ENCODE peak calls at places on chromosomes 7 and 10, in ten cellular contexts. E, F, C, V, D, S, R, Y, G and J are unnamed samples.

GRCh38 chr10:126867567-126868365 is 37.5 kb upstream of the DOCK1 start:
- DNase-seq in F (no peak), E (peak), D (no peak), Y (no peak), G (no peak), R (no peak), V (no peak), C (no peak), S (no peak), J (peak)

GRCh38 chr7:42672339-42672990 is 239.4 kb downstream of the C7orf25 start:
- DNase-seq in C (no peak), Y (no peak), F (no peak), D (no peak), V (no peak), R (no peak), S (no peak), E (no peak), G (no peak), J (no peak)

GRCh38 chr7:117124585-117125220 is 171.4 kb downstream of the ST7 start:
- DNase-seq in C (peak), Y (peak), G (peak), F (peak), D (peak), V (peak), S (peak), E (peak), R (peak), J (peak)

GRCh38 chr7:23687011-23687410 is 7.0 kb downstream of the FAM221A start:
- DNase-seq in G (peak), R (no peak), Y (peak), S (no peak), E (no peak), C (no peak), D (no peak), V (no peak), F (no peak), J (peak)

GRCh38 chr10:124266468-124267230 is 152.1 kb downstream of the OAT start:
- DNase-seq in V (no peak), C (no peak), G (no peak), R (no peak), D (no peak), F (peak), S (no peak), Y (no peak), E (no peak), J (peak)

GRCh38 chr7:36297364-36298009 is 92.2 kb upstream of the ANLN start:
- DNase-seq in V (no peak), F (no peak), Y (no peak), R (no peak), S (no peak), C (no peak), E (no peak), D (no peak), G (no peak), J (no peak)

GRCh38 chr7:2232766-2233520 is at the start of gene MAD1L1:
- DNase-seq in V (peak), E (peak), F (peak), G (peak), D (peak), R (peak), C (peak), S (peak), Y (peak), J (peak)

GRCh38 chr10:61904711-61905445 is 3.4 kb downstream of the ARID5B start:
- DNase-seq in G (no peak), Y (no peak), R (peak), F (no peak), D (peak), E (peak), V (no peak), S (no peak), C (peak), J (peak)

DNA sequence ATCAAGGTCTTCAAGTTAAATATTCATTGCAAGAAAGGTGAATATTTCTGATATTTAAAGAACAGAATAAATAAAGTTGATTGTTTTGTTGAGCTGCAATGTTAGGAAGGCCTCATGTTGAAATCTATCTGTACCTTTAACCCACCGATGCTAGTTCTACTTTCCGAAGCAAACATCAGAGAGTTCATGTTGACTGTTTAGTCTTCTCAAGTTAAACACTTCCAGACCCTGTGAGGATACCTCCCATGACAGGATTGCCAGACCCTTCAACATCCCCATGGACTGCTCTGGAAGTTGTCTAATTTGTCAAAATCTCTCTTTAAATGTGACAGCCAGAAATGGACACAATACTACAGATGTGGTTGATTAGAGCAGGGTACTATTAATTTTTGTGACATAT is 5.3 kb downstream of the SGCE start:
- DNase-seq in S (no peak), E (no peak), G (no peak), R (peak), V (no peak), Y (no peak), C (no peak), D (no peak), F (no peak), J (no peak)
- H3K4me3 ChIP-seq in S (no peak), E (no peak), G (no peak), R (no peak), V (no peak), Y (no peak), C (no peak), D (no peak), F (no peak), J (no peak)

DNA sequence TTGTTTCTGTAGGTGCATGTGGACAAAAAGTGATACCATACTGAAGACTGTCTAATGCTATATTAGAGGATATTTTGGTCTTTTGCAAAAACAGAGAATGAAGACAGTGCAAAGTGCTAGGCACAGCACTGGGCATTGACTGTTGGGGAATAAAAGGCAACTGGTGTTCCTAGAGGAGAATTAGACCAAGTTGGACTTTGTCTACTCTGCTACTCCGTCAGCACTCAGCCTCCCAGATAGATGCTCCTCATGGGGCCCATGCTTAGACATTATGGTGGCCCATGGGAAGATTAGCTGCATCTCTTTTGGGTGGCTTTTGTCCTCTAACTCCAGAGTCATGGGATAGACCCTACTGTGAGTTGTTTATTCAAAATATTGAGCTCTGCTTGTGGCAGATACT is 113.4 kb downstream of the RBM20 start:
- DNase-seq in S (no peak), C (no peak), E (no peak), D (no peak), R (no peak), F (no peak), V (no peak), G (no peak), Y (no peak), J (no peak)
- TF ChIP-seq CTCF in S (no peak), C (no peak), E (no peak), D (no peak), R (no peak), F (no peak), V (no peak), G (no peak), Y (no peak), J (no peak)

DNA sequence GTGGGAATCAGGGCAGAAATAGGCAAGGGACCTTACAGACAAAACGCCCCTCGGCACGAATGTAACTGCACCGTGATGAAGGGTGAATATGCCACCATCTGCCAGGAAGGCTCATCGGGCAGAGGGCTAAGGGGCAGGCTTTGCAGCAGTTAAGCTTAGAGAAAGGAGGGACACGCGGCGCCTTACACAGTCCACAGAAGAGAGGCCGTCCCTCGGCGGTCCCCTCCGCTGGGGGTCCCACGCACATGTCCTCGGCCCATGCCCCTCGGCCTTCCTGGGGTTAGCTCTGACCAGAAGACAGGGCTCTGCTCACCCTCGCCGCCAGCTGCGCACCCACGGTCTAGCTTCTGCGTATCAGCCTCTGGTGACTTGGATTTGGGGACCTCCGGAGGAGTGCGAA is 141.1 kb downstream of the DYNC2I1 start:
- DNase-seq in G (no peak), S (no peak), C (no peak), R (peak), E (no peak), Y (no peak), D (no peak), F (peak), V (no peak), J (no peak)
- H3K4me3 ChIP-seq in G (no peak), S (no peak), C (no peak), R (no peak), E (no peak), Y (no peak), D (no peak), F (peak), V (no peak), J (no peak)

GRCh38 chr7:128862571-128863432 is at the start of gene ATP6V1F:
- DNase-seq in G (peak), Y (peak), E (peak), F (peak), R (peak), S (peak), V (peak), D (peak), C (peak), J (peak)
- TF ChIP-seq CTCF in G (no peak), Y (no peak), E (no peak), F (no peak), R (no peak), S (peak), V (no peak), D (no peak), C (no peak), J (no peak)

GRCh38 chr10:63439607-63440006 is 26.2 kb downstream of the JMJD1C start:
- DNase-seq in E (no peak), D (no peak), C (no peak), F (no peak), R (no peak), V (no peak), S (no peak), G (no peak), Y (no peak), J (no peak)

GRCh38 chr10:63437334-63437949 is 28.3 kb downstream of the JMJD1C start:
- DNase-seq in C (peak), V (no peak), R (no peak), E (no peak), D (no peak), G (no peak), Y (no peak), S (no peak), F (no peak), J (peak)

GRCh38 chr10:63436225-63436624 is 29.6 kb downstream of the JMJD1C start:
- DNase-seq in V (no peak), R (no peak), C (no peak), D (no peak), G (no peak), F (no peak), Y (no peak), S (no peak), E (no peak), J (no peak)

GRCh38 chr10:63434866-63435854 is 30.6 kb downstream of the JMJD1C start:
- DNase-seq in V (no peak), G (no peak), F (no peak), R (no peak), Y (no peak), C (no peak), E (no peak), D (no peak), S (no peak), J (no peak)

DNA sequence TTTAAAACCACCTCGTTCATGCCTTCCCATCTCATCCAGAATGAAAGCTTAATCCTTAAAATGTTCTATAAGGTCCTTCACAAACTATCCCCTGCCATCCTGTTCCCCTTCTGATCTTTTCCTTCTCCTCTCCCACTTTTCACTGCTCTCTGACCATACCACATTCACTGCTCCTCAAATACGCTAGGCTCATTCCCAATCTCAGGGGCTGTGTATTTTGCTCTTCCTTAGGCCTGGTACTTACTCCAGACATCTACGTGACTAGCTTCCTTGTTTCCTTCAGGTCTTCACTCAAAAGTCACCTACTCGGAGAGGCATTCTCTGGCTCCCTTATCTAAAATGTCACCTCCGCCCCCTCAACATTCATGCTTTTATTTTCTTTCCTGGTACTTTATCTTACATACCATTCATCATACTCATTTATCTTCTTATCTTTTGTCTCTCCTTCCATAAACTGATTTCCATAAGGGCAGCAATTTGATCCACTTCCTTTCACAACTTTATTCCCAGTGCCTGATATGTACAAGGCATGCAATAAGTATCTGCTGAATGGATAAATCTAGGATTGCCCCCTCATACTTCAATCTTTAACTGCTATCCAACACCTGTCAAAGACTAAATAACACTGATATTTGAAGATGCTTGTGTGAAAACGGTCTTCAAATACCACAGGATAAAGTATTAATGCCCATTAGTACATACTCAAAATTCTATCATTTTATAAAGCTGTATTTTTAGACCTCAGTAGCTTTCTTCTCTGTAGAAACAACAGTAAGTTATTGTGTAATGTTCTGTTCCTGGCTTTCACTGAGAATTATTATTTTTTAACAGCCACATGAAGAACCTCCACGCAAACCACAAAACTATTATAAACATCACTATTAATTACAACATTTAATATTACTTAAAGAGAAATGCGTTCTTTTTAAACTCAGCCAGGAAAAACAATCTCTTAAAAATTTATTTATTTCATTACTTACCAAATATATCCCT is 27.0 kb downstream of the JMJD1C start:
- DNase-seq in Y (no peak), R (no peak), D (peak), S (no peak), E (peak), F (no peak), G (no peak), C (peak), V (no peak), J (peak)
- H3K4me3 ChIP-seq in Y (no peak), R (no peak), D (no peak), S (no peak), E (no peak), F (no peak), G (no peak), C (no peak), V (no peak), J (no peak)

GRCh38 chr10:78655941-78656340 is 412.8 kb upstream of the ZMIZ1 start:
- DNase-seq in C (no peak), D (no peak), F (no peak), S (no peak), V (no peak), G (no peak), Y (no peak), R (no peak), E (no peak), J (no peak)

GRCh38 chr10:78656815-78657621 is 411.7 kb upstream of the ZMIZ1 start:
- DNase-seq in V (no peak), G (no peak), R (peak), F (no peak), D (peak), E (peak), Y (peak), S (no peak), C (peak), J (peak)

GRCh38 chr10:78658645-78659632 is 409.8 kb upstream of the ZMIZ1 start:
- DNase-seq in D (no peak), C (no peak), Y (no peak), S (peak), V (no peak), E (no peak), F (no peak), R (no peak), G (no peak), J (no peak)

GRCh38 chr10:78656397-78656796 is 412.4 kb upstream of the ZMIZ1 start:
- DNase-seq in F (no peak), G (no peak), V (no peak), R (peak), D (no peak), E (no peak), Y (no peak), C (no peak), S (no peak), J (no peak)

GRCh38 chr10:78657622-78658165 is 411.1 kb upstream of the ZMIZ1 start:
- DNase-seq in C (peak), R (peak), F (peak), G (peak), D (peak), V (peak), S (peak), Y (peak), E (peak), J (peak)
- TF ChIP-seq CTCF in C (peak), R (peak), F (peak), G (peak), D (peak), V (peak), S (peak), Y (no peak), E (peak), J (peak)